ENCODE peak calls at places on chromosome 6, in eight cellular contexts. R is uterus, L is DMS 273 treated with DMSO at 0.1 percent for 48 hours, I is cardiac muscle cell, O is C1 segment of cervical spinal cord, X is NCI-H345, V is HFF-Myc, Y is HuH-7.5. E is an unnamed sample.

GRCh38 chr6:133594551-133594950 is 294.4 kb upstream of the TCF21 start:
- DNase-seq in V (no peak), X (no peak), Y (no peak), L (no peak), O (no peak), I (no peak), R (no peak), E (no peak)

GRCh38 chr6:105932440-105932839 is 153.7 kb upstream of the PRDM1 start:
- DNase-seq in V (no peak), L (no peak), I (no peak), O (no peak), Y (no peak), X (no peak), R (no peak), E (no peak)

GRCh38 chr6:1015819-1016218 is 296.1 kb upstream of the FOXQ1 start:
- DNase-seq in I (peak; percentile 17), X (no peak), Y (no peak), V (peak; percentile 31), L (no peak), O (no peak), R (no peak), E (no peak)

GRCh38 chr6:165941249-165941648 is 226.4 kb downstream of the TBXT start:
- DNase-seq in I (no peak), V (no peak), L (no peak), X (no peak), Y (no peak), R (no peak), O (no peak), E (no peak)

GRCh38 chr6:133466666-133467065 is 225.5 kb downstream of the EYA4 start:
- DNase-seq in I (no peak), Y (no peak), V (no peak), X (no peak), O (no peak), R (no peak), L (no peak), E (no peak)

GRCh38 chr6:118668761-118669411 is 17.5 kb upstream of the CEP85L start:
- DNase-seq in V (no peak), R (no peak), X (no peak), I (no peak), L (peak; percentile 74), Y (no peak), O (no peak), E (no peak)

GRCh38 chr6:2441881-2442475 is 196.6 kb upstream of the GMDS start:
- DNase-seq in O (no peak), R (no peak), Y (no peak), I (no peak), L (no peak), V (no peak), X (no peak), E (no peak)

GRCh38 chr6:151400473-151400872 is 9.1 kb upstream of the ZBTB2 start:
- DNase-seq in Y (no peak), V (no peak), O (no peak), I (no peak), X (no peak), L (no peak), R (no peak), E (no peak)

GRCh38 chr6:101268541-101268940 is 125.0 kb upstream of the GRIK2 start:
- DNase-seq in R (no peak), Y (no peak), O (no peak), V (peak; percentile 15), L (no peak), X (no peak), I (no peak), E (no peak)

GRCh38 chr6:148464319-148465010 is 121.8 kb downstream of the SASH1 start:
- DNase-seq in O (peak; percentile 48), L (peak; percentile 52), X (peak; percentile 22), Y (peak; percentile 51), R (peak; percentile 72), I (peak; percentile 73), V (peak; percentile 72), E (peak; percentile 20)

GRCh38 chr6:111661541-111662041 is 55.9 kb upstream of the TRAF3IP2 start:
- DNase-seq in L (no peak), R (no peak), Y (no peak), I (peak; percentile 42), V (no peak), X (peak; percentile 73), O (no peak), E (no peak)

GRCh38 chr6:43945778-43946100 is 175.7 kb downstream of the VEGFA start:
- DNase-seq in X (no peak), O (no peak), R (no peak), V (no peak), I (no peak), Y (no peak), L (no peak), E (no peak)

GRCh38 chr6:37239511-37239910 is 18.1 kb upstream of the TBC1D22B start:
- DNase-seq in Y (no peak), V (no peak), O (no peak), X (no peak), L (no peak), I (no peak), R (no peak), E (no peak)

GRCh38 chr6:34343823-34344222 is 48.6 kb downstream of the NUDT3 start:
- DNase-seq in Y (no peak), R (no peak), L (no peak), O (no peak), X (no peak), I (no peak), V (no peak), E (no peak)

E was measured in NCI-H1436.